ENCODE peak calls at places on chromosomes 4 and X, in five cellular contexts. W is activated T-cell treated with anti-CD3 and anti-CD28 coated beads for 1 hour, I is Calu3, F is A172, Z is heart right ventricle. L is an unnamed sample.

GRCh38 chrX:78455901-78456300 is 128.5 kb upstream of the CYSLTR1 start:
- DNase-seq in I (no peak), F (peak; percentile 1), Z (no peak), W (no peak), L (no peak)

GRCh38 chr4:82797591-82798081 is 960 bp downstream of the SCD5 start:
- DNase-seq in W (no peak), I (peak; percentile 17), Z (peak; percentile 28), F (no peak), L (peak; percentile 24)

GRCh38 chr4:140158234-140159030 is 4.4 kb upstream of the MAML3 start:
- DNase-seq in Z (no peak), W (no peak), I (no peak), F (no peak), L (no peak)

GRCh38 chrX:12315526-12315925 is 177.3 kb downstream of the FRMPD4 start:
- DNase-seq in W (no peak), I (no peak), F (no peak), Z (no peak), L (no peak)

GRCh38 chrX:8144925-8145324 is 26.1 kb downstream of the VCX2 start:
- DNase-seq in I (no peak), F (no peak), Z (no peak), W (no peak), L (no peak)

GRCh38 chr4:171534391-171534790 is 278.8 kb upstream of the GALNTL6 start:
- DNase-seq in Z (no peak), W (no peak), I (no peak), F (no peak), L (no peak)

GRCh38 chrX:46588263-46588662 is 14.7 kb downstream of the CHST7 start:
- DNase-seq in Z (peak; percentile 24), F (peak; percentile 35), I (peak; percentile 21), W (peak; percentile 11), L (peak; percentile 58)

GRCh38 chrX:141815904-141816303 is 22.2 kb upstream of the MAGEC3 start:
- DNase-seq in I (no peak), W (no peak), Z (no peak), F (no peak), L (no peak)

GRCh38 chr4:79923290-79923689 is 149.7 kb downstream of the ANTXR2 start:
- DNase-seq in I (no peak), Z (no peak), F (no peak), W (no peak), L (no peak)

GRCh38 chr4:102783006-102783405 is 22.2 kb upstream of the MANBA start:
- DNase-seq in Z (no peak), F (no peak), W (no peak), I (no peak), L (no peak)

GRCh38 chrX:20515841-20516461 is 249.2 kb upstream of the RPS6KA3 start:
- DNase-seq in W (no peak), Z (no peak), I (peak; percentile 22), F (peak; percentile 98), L (no peak)

GRCh38 chr4:113947484-113947883 is 32.0 kb downstream of the ARSJ start:
- DNase-seq in W (no peak), I (no peak), F (no peak), Z (no peak), L (no peak)

GRCh38 chrX:41688154-41688553 is 619 bp upstream of the GPR34 start:
- DNase-seq in I (no peak), F (no peak), W (no peak), Z (no peak), L (no peak)

GRCh38 chr4:87109121-87109520 is 111.3 kb downstream of the KLHL8 start:
- DNase-seq in F (no peak), Z (no peak), I (no peak), W (no peak), L (no peak)

GRCh38 chr4:80484707-80485106 is 149.2 kb downstream of the CFAP299 start:
- DNase-seq in W (no peak), I (no peak), Z (no peak), F (no peak), L (no peak)

GRCh38 chr4:125765936-125766335 is 451.2 kb downstream of the FAT4 start:
- DNase-seq in I (no peak), W (no peak), Z (no peak), F (no peak), L (no peak)

GRCh38 chr4:2041234-2042130 is 17.6 kb upstream of the NAT8L start:
- DNase-seq in F (peak; percentile 56), W (peak; percentile 74), I (peak; percentile 80), Z (peak; percentile 84), L (peak; percentile 41)

GRCh38 chr4:169229571-169230028 is 41.2 kb downstream of the SH3RF1 start:
- DNase-seq in F (peak; percentile 95), W (no peak), Z (no peak), I (peak; percentile 27), L (peak; percentile 69)

GRCh38 chr4:2372488-2373030 is 45.9 kb downstream of the ZFYVE28 start:
- DNase-seq in F (no peak), I (no peak), W (no peak), Z (no peak), L (no peak)

GRCh38 chrX:64205441-64205734 is at the start of gene AMER1:
- DNase-seq in W (no peak), F (no peak), I (no peak), Z (no peak), L (no peak)

GRCh38 chr4:142762280-142762679 is 83.8 kb downstream of the INPP4B start:
- DNase-seq in W (no peak), Z (no peak), I (no peak), F (no peak), L (no peak)

GRCh38 chr4:162201673-162202072 is 37.9 kb upstream of the FSTL5 start:
- DNase-seq in I (no peak), F (peak; percentile 66), W (no peak), Z (no peak), L (no peak)

GRCh38 chrX:39167791-39168190 is 366.5 kb downstream of the MID1IP1 start:
- DNase-seq in Z (no peak), W (no peak), I (no peak), F (peak; percentile 4), L (no peak)

L was measured in uterus.